ENCODE peak calls at places on chromosome 3, in six cellular contexts. M is progenitor cell of endocrine pancreas, G is GM12878, T is GM06990, J is lower lobe of right lung, A is ovary. N is an unnamed sample.

GRCh38 chr3:171242951-171243350 is 216.4 kb upstream of the SLC2A2 start:
- DNase-seq in J (no peak), G (no peak), M (no peak), T (no peak), A (no peak), N (no peak)

GRCh38 chr3:46312996-46313395 is 40.9 kb upstream of the CCR2 start:
- DNase-seq in M (no peak), A (no peak), G (no peak), J (no peak), T (no peak), N (peak)

GRCh38 chr3:148791296-148791695 is 36.3 kb upstream of the CPB1 start:
- DNase-seq in J (no peak), A (no peak), T (no peak), G (no peak), M (no peak), N (no peak)

GRCh38 chr3:182570934-182571594 is 222.2 kb upstream of the ATP11B start:
- DNase-seq in J (no peak), T (no peak), M (no peak), A (no peak), G (no peak), N (no peak)

GRCh38 chr3:50327943-50328691 is at the start of gene TUSC2:
- DNase-seq in T (peak), J (peak), M (peak), A (peak), G (peak), N (peak)

GRCh38 chr3:138426211-138426610 is 8.2 kb upstream of the ESYT3 start:
- DNase-seq in A (no peak), T (no peak), J (no peak), M (no peak), G (no peak), N (no peak)

GRCh38 chr3:189758186-189758585 is 127.0 kb downstream of the TP63 start:
- DNase-seq in T (no peak), A (no peak), J (no peak), G (no peak), M (no peak), N (no peak)

GRCh38 chr3:23421811-23422510 is 218.8 kb downstream of the UBE2E2 start:
- DNase-seq in G (no peak), T (no peak), A (no peak), M (no peak), J (no peak), N (peak)

GRCh38 chr3:15927969-15928368 is 130.2 kb upstream of the ANKRD28 start:
- DNase-seq in M (no peak), J (no peak), G (no peak), T (no peak), A (no peak), N (no peak)

GRCh38 chr3:143084856-143085731 is 34.5 kb upstream of the CHST2 start:
- DNase-seq in T (peak), M (no peak), A (no peak), G (peak), J (no peak), N (peak)

GRCh38 chr3:185846041-185846440 is 21.2 kb upstream of the IGF2BP2 start:
- DNase-seq in M (no peak), G (no peak), T (no peak), A (no peak), J (no peak), N (no peak)

GRCh38 chr3:187456268-187456667 is 88.1 kb downstream of the RTP4 start:
- DNase-seq in T (no peak), M (no peak), A (peak), G (no peak), J (no peak), N (peak)

GRCh38 chr3:160150525-160150924 is 74.7 kb upstream of the C3orf80 start:
- DNase-seq in J (no peak), G (no peak), M (no peak), T (no peak), A (no peak), N (peak)

GRCh38 chr3:170689218-170689874 is 103.5 kb upstream of the SLC7A14 start:
- DNase-seq in T (no peak), J (peak), G (no peak), M (no peak), A (no peak), N (peak)

GRCh38 chr3:10910367-10910766 is 82.2 kb upstream of the SLC6A1 start:
- DNase-seq in G (no peak), T (no peak), A (no peak), M (no peak), J (no peak), N (no peak)

DNA sequence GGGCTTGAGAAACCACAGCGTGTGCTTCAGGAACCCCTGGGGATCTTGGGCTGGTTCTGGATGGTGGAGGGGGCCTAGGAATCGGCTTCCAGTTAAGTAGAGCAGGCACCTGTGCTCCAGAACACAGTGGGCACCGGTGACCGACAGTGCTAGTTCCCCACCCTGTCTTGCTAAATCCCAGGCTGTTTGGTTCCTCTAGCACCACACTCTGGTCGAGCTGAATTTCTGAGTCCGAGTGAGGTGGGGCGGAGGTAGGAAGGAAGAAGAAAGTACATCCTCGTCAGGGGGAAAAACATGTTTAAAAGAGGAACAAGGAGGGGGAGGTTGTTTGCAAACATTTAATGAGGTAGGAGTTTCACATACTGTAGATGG is 29.1 kb downstream of the SLC6A6 start:
- DNase-seq in G (no peak), A (no peak), M (no peak), J (peak), T (no peak), N (no peak)
- TF ChIP-seq CTCF in G (peak), A (no peak), M (no peak), J (no peak), T (peak), N (no peak)

GRCh38 chr3:128073807-128074206 is 21.6 kb downstream of the SEC61A1 start:
- DNase-seq in M (no peak), A (no peak), G (no peak), T (no peak), J (no peak), N (peak)

GRCh38 chr3:128076783-128077624 is 24.8 kb downstream of the SEC61A1 start:
- DNase-seq in M (peak), A (no peak), G (no peak), T (peak), J (peak), N (no peak)

GRCh38 chr3:128074851-128075515 is 22.7 kb downstream of the SEC61A1 start:
- DNase-seq in M (no peak), G (no peak), T (no peak), J (no peak), A (no peak), N (peak)

GRCh38 chr3:128076465-128076782 is 24.2 kb downstream of the SEC61A1 start:
- DNase-seq in G (no peak), M (no peak), J (peak), A (no peak), T (no peak), N (no peak)

GRCh38 chr3:128075516-128076464 is 23.6 kb downstream of the SEC61A1 start:
- DNase-seq in A (peak), J (peak), G (no peak), T (peak), M (peak), N (peak)
- TF ChIP-seq CTCF in A (peak), J (peak), G (peak), T (peak), M (peak), N (peak)

DNA sequence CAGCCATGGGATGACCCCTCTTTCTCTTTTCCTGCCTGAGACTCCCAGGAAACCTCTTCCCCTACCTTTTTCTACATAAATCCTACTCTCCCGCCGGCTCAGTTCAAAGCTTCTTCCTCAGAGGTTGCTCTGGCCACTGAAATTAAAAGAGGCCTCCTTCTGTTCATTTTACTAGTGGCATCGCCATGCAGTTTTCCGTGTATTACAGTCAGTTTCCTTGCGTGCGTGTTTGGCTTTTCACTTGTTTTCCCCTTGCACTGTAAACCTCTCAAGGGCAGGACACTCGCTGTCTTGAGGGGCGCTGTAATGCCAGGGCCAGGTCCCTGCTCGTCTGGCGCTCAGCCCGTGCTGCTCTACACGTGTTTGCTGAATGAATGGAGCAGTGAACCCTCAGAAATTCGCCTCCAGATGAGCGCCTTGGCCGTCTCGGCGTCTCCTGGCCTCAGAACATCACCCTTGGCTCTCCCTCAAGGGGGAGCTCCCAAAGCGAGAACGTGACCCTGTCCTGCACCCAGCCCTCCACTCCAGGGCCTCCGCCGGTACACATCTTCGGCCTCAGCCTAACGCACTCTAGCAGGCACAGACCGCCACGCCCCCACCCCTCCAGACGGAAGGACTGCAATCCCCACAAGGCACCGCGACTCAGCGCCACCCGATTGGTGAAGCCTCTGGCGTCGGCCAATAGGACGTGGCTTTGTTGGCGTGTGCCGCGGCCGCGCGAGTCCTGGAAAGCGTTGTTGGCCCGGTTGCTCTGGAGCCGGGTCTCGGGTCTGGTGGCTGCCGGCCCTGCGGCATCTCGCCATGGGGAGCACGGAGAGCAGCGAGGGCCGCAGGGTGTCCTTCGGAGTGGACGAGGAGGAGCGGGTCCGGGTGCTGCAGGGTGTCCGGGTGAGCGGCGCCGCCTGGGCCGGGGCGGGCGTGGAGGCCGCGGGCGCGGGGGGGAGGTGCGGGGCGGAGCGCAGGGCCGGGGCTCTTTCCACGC is at the start of gene CHCHD6:
- DNase-seq in G (peak), A (peak), T (peak), J (peak), M (peak), N (peak)
- TF ChIP-seq CTCF in G (no peak), A (no peak), T (peak), J (no peak), M (peak), N (peak)

DNA sequence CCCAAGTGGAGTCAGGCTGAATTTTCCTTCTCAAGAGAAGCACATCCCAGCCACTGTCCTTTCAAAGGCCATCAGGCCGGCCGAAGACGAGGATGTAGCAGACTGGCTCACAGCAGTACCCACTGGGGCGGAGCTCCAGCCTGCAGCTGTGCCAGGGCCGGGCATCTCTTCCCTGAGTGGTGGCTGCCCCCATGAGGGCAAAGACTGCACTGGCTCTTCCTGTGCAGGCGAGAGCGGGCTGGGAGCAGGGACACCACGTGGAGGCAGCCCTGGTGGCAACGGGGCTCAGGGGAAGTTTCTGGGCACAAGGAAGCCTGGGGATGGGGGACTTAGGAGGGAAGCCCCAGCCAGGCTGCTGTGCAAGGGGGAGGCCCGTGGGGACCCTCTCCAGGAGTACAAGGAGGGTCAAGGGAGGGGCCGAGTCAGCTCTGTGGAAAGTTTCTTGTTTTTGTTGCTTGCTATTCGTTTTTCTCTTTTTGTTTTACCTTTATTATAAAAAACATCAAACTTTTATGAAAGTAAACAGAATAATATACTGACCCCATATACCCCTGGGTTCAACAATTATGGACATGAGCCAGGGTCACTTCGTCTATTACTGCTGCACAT is 66.1 kb downstream of the RPN1 start:
- DNase-seq in T (peak), M (peak), J (peak), A (peak), G (peak), N (peak)
- TF ChIP-seq CTCF in T (peak), M (peak), J (peak), A (no peak), G (peak), N (peak)

N was measured in MCF 10A.